ENCODE peak calls at places on chromosomes 12 and 14, in five cellular contexts. H is lower leg skin; B is kidney tubule cell; J is activated T-cell treated with anti-CD3 and anti-CD28 coated beads, Interleukin-2, amount 50 U/mL, for 72 hours; U is OCI-LY7. O is an unnamed sample.

GRCh38 chr12:113334786-113335539 is at the start of gene SLC8B1:
- DNase-seq in H (peak; percentile 81), B (peak; percentile 86), J (peak; percentile 86), U (peak; percentile 86), O (peak; percentile 88)

GRCh38 chr14:79831198-79831890 is 380.0 kb downstream of the DIO2 start:
- DNase-seq in H (no peak), B (peak; percentile 42), J (no peak), U (no peak), O (no peak)

GRCh38 chr14:54590481-54590880 is 23.6 kb downstream of the SAMD4A start:
- DNase-seq in H (no peak), B (no peak), J (no peak), U (no peak), O (no peak)

GRCh38 chr12:1994429-1995143 is 9.7 kb downstream of the DCP1B start:
- DNase-seq in H (no peak), B (no peak), J (no peak), U (no peak), O (no peak)

GRCh38 chr12:45235087-45236025 is 19.5 kb downstream of the ANO6 start:
- DNase-seq in H (peak; percentile 33), B (peak; percentile 89), J (no peak), U (no peak), O (no peak)

GRCh38 chr12:3636328-3636727 is 116.6 kb downstream of the CRACR2A start:
- DNase-seq in H (no peak), B (no peak), J (no peak), U (no peak), O (no peak)

GRCh38 chr12:39368891-39369290 is 74.0 kb downstream of the KIF21A start:
- DNase-seq in H (no peak), B (peak; percentile 42), J (no peak), U (no peak), O (no peak)

GRCh38 chr14:75011356-75012097 is 8.8 kb downstream of the EIF2B2 start:
- DNase-seq in H (no peak), B (peak; percentile 38), J (peak; percentile 27), U (no peak), O (no peak)

GRCh38 chr14:49526101-49526500 is 60.1 kb downstream of the RPS29 start:
- DNase-seq in H (no peak), B (no peak), J (no peak), U (no peak), O (no peak)

GRCh38 chr12:64039285-64039871 is 182.7 kb downstream of the KICS2 start:
- DNase-seq in H (no peak), B (peak; percentile 50), J (no peak), U (no peak), O (no peak)

GRCh38 chr14:46250113-46250703 is 401.4 kb downstream of the RPL10L start:
- DNase-seq in H (no peak), B (peak; percentile 23), J (no peak), U (peak; percentile 11), O (no peak)

GRCh38 chr12:48999371-49000131 is at the start of gene DDN:
- DNase-seq in H (no peak), B (no peak), J (peak; percentile 62), U (peak; percentile 40), O (peak; percentile 66)

GRCh38 chr14:99357151-99357550 is 85.2 kb upstream of the BCL11B start:
- DNase-seq in H (no peak), B (no peak), J (no peak), U (no peak), O (no peak)

GRCh38 chr14:104320611-104321086 is 182.3 kb downstream of the KIF26A start:
- DNase-seq in H (no peak), B (no peak), J (no peak), U (no peak), O (peak; percentile 11)

GRCh38 chr12:96636895-96637294 is 147.5 kb downstream of the CFAP54 start:
- DNase-seq in H (no peak), B (no peak), J (no peak), U (no peak), O (no peak)

GRCh38 chr14:34930591-34931069 is 52.2 kb upstream of the SRP54 start:
- DNase-seq in H (no peak), B (no peak), J (peak; percentile 21), U (peak; percentile 51), O (peak; percentile 36)

GRCh38 chr12:27861428-27862167 is 81.6 kb upstream of the MANSC4 start:
- DNase-seq in H (peak; percentile 29), B (no peak), J (no peak), U (peak; percentile 78), O (no peak)

O was measured in activated naive CD4-positive, alpha-beta T cell treated with anti-CD3 and anti-CD28 coated beads, Interleukin-2, amount 10 ng/mL, durations not matched to agents 7 days and 5 days.